ENCODE peak calls at places on chromosome 11, in six cellular contexts. U is colonic mucosa, P is psoas muscle, H is nephron progenitor cell, C is kidney, O is uterus. D is an unnamed sample.
A peak's percentile ranks its signal among the peaks of the same experiment; 100 is the strongest.

GRCh38 chr11:12173111-12173510 is 62.7 kb downstream of the MICAL2 start:
- DNase-seq in P (no peak), C (no peak), H (no peak), O (no peak), U (no peak), D (no peak)

GRCh38 chr11:124839972-124840621 is 25.1 kb upstream of the ROBO3 start:
- DNase-seq in P (no peak), O (no peak), U (no peak), H (no peak), C (no peak), D (no peak)

GRCh38 chr11:128453444-128454336 is 133.7 kb downstream of the ETS1 start:
- DNase-seq in O (peak; percentile 87), C (peak; percentile 65), H (no peak), U (peak; percentile 61), P (peak; percentile 73), D (peak; percentile 33)

GRCh38 chr11:17803751-17804334 is 69.3 kb downstream of the KCNC1 start:
- DNase-seq in H (no peak), P (no peak), U (no peak), O (no peak), C (no peak), D (no peak)

GRCh38 chr11:66479741-66480115 is 506 bp upstream of the DPP3 start:
- DNase-seq in U (peak; percentile 81), H (no peak), P (no peak), O (no peak), C (no peak), D (no peak)

GRCh38 chr11:112156594-112157273 is 7.2 kb downstream of the IL18 start:
- DNase-seq in C (no peak), P (no peak), U (no peak), O (no peak), H (no peak), D (no peak)

GRCh38 chr11:124754710-124755109 is 2.7 kb upstream of the VSIG2 start:
- DNase-seq in P (no peak), C (no peak), U (no peak), O (no peak), H (no peak), D (no peak)

GRCh38 chr11:76445122-76446084 is 585 bp downstream of the EMSY start:
- DNase-seq in U (peak; percentile 86), C (peak; percentile 92), O (peak; percentile 64), H (peak; percentile 85), P (peak; percentile 72), D (peak; percentile 63)

GRCh38 chr11:88359529-88359928 is 22.0 kb upstream of the CTSC start:
- DNase-seq in H (no peak), C (no peak), O (no peak), U (no peak), P (no peak), D (no peak)

GRCh38 chr11:112656772-112657428 is 304.3 kb upstream of the NCAM1 start:
- DNase-seq in O (no peak), H (no peak), U (no peak), P (peak; percentile 31), C (no peak), D (no peak)

GRCh38 chr11:81869337-81870065 is 864.2 kb downstream of the FAM181B start:
- DNase-seq in H (no peak), U (peak; percentile 30), P (no peak), O (no peak), C (no peak), D (no peak)

GRCh38 chr11:110026823-110027626 is 66.2 kb upstream of the ZC3H12C start:
- DNase-seq in C (no peak), P (no peak), U (no peak), O (no peak), H (no peak), D (no peak)

GRCh38 chr11:21446939-21447590 is 745.8 kb upstream of the ANO5 start:
- DNase-seq in O (no peak), H (no peak), U (no peak), P (no peak), C (no peak), D (no peak)

GRCh38 chr11:120746836-120747609 is 235.5 kb downstream of the GRIK4 start:
- DNase-seq in C (no peak), H (no peak), O (no peak), P (no peak), U (no peak), D (no peak)

GRCh38 chr11:122703541-122704272 is 48.2 kb downstream of the UBASH3B start:
- DNase-seq in H (no peak), C (no peak), O (no peak), P (no peak), U (no peak), D (no peak)

GRCh38 chr11:44986315-44986714 is 35.6 kb upstream of the TP53I11 start:
- DNase-seq in H (no peak), C (no peak), U (no peak), P (no peak), O (no peak), D (peak; percentile 6)

GRCh38 chr11:34640050-34640971 is 19.4 kb downstream of the EHF start:
- DNase-seq in C (peak; percentile 86), O (no peak), H (no peak), P (no peak), U (peak; percentile 89), D (peak; percentile 92)

GRCh38 chr11:133337905-133338536 is 194.3 kb downstream of the OPCML start:
- DNase-seq in U (no peak), C (no peak), H (no peak), O (no peak), P (no peak), D (no peak)

GRCh38 chr11:127451852-127452251 is 451.3 kb upstream of the KIRREL3 start:
- DNase-seq in C (no peak), O (peak; percentile 29), H (no peak), U (no peak), P (peak; percentile 11), D (no peak)

GRCh38 chr11:1238767-1239595 is 16.1 kb downstream of the MUC5B start:
- DNase-seq in H (peak; percentile 89), O (no peak), C (no peak), U (peak; percentile 84), P (no peak), D (peak; percentile 51)

GRCh38 chr11:11149671-11150459 is 203.2 kb downstream of the CSNK2A3 start:
- DNase-seq in H (no peak), P (no peak), C (no peak), U (no peak), O (no peak), D (no peak)

GRCh38 chr11:11143849-11144248 is 209.2 kb downstream of the CSNK2A3 start:
- DNase-seq in P (no peak), C (no peak), U (no peak), O (no peak), H (no peak), D (no peak)

GRCh38 chr11:11148598-11148997 is 204.5 kb downstream of the CSNK2A3 start:
- DNase-seq in C (no peak), H (no peak), P (no peak), U (no peak), O (no peak), D (no peak)

GRCh38 chr11:11146830-11147229 is 206.2 kb downstream of the CSNK2A3 start:
- DNase-seq in U (no peak), H (no peak), C (no peak), O (no peak), P (peak; percentile 62), D (no peak)

GRCh38 chr11:11148104-11148509 is 204.9 kb downstream of the CSNK2A3 start:
- DNase-seq in P (peak; percentile 83), H (peak; percentile 33), C (peak; percentile 86), O (peak; percentile 89), U (no peak), D (peak; percentile 70)
- TF ChIP-seq CTCF in P (peak; percentile 46), H (no peak), C (no peak), O (peak; percentile 35), U (no peak), D (no peak)

DNA sequence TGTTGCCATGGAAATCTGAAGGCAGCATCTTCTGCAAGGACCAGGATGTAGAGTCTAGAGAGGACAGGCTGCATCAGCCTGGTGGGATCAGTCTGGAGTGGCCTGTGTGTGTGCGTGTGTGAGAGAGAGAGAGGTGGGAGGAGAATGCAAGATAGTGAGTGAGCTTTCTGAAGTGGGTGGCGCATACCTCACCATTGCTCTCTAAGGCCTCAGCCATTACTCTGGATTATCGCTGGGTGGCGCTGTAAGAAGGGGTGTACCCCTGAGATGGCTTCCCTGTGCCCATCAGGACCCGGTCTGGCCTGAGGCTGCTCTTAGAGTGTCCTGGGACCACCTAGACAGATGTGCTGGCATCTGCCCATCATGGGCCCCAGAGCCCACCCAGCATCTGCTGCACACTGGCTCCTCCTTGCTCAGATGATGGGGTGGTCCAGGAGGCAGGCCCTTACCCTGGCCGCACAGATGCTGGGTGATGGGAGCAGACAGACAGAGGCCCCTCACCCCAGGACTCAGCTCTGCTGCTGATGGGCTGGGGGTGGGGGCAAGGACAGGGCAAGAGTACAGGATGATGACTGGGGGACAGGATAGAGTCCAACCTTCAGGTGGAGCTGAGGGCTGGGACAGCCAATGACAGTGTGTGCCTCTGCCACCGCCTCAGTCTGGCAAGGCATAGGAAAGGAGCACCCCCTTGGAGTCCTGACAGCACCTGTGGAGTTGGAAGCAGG is 25.7 kb upstream of the TUB start:
- DNase-seq in H (no peak), C (no peak), U (no peak), O (no peak), P (no peak), D (no peak)
- TF ChIP-seq CTCF in H (no peak), C (no peak), U (no peak), O (no peak), P (no peak), D (no peak)

DNA sequence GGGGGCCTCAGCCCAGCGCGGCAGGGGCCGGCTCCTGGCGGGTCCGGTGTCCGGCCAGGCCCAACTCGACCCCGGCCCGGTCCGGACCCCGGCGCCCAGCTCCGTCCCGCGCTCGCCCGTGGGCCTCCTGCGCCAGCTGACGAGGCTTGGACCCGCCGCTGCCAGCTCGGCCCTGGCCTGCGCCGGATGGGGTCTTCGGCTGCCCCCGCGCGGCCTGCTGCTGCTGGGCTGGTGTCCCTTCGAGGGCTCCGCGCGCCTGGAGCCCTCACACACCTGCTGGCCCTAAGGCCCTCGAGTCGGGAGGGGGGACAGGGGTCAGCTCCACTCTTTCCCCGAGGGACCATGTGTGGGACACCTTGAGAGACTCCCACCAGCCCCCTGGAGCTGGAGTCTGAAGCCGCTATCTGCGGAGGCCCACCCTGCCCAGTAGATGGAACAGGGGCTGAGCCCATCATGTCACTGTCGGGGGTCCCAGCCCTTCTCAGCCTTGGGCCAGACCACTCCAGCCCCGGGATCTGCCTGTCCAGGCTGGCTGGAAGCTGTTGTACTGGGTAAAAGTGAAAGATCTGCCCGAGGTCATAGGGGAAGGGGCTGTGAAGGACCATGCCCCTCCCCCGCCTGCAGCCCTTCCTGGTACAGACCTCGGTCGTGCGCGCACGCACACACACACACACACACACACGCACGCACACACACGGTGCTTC is 768 bp upstream of the CDKN1C start:
- DNase-seq in H (peak; percentile 73), C (peak; percentile 89), P (peak; percentile 49), U (no peak), O (peak; percentile 74), D (peak; percentile 39)
- TF ChIP-seq CTCF in H (no peak), C (no peak), P (no peak), U (no peak), O (peak; percentile 38), D (no peak)

GRCh38 chr11:61425367-61426131 is 4.2 kb downstream of the CPSF7 start:
- DNase-seq in U (no peak), H (no peak), C (no peak), P (no peak), O (no peak), D (no peak)

GRCh38 chr11:61429691-61430582 is at the start of the genes CPSF7 and SDHAF2:
- DNase-seq in P (peak; percentile 98), H (peak; percentile 98), U (peak; percentile 98), O (peak; percentile 96), C (peak; percentile 99), D (peak; percentile 96)

DNA sequence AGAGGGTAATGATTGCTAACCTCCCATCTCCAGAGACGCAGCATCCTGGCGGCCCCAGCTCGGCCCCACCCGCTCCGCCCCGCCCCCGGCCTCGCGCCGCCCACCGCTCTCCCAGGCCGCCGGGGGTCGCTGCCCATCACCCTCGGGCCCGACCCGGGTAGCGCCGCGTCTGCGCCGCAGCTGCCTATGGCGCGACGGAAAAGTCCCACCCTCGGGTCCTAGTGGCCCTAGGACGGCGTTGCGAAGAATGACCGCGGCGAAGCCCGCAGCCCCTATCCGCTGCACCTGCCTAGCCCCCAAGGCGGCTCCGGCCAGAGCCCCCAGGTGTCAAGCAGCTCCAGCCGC is 457 bp downstream of the CPSF7 start:
- DNase-seq in P (peak; percentile 82), O (peak; percentile 58), H (peak; percentile 89), C (no peak), U (peak; percentile 63), D (peak; percentile 53)
- TF ChIP-seq CTCF in P (peak; percentile 28), O (no peak), H (no peak), C (no peak), U (no peak), D (no peak)

D was measured in body of pancreas.